ENCODE peak calls at places on chromosomes 2 and 18, in six cellular contexts. L, E, W, J, O and A are unnamed samples.

GRCh38 chr2:5464657-5465056 is 227.5 kb upstream of the SOX11 start:
- DNase-seq in L (peak; percentile 16), E (no peak), W (no peak), J (no peak), O (no peak), A (no peak)

GRCh38 chr2:25076749-25077148 is 34.9 kb downstream of the EFR3B start:
- DNase-seq in L (no peak), E (no peak), W (no peak), J (no peak), O (peak; percentile 25), A (no peak)

GRCh38 chr18:8835556-8835955 is 130.2 kb downstream of the MTCL1 start:
- DNase-seq in L (peak; percentile 66), E (peak; percentile 43), W (no peak), J (no peak), O (peak; percentile 96), A (peak; percentile 61)

GRCh38 chr18:66749030-66749429 is 145.1 kb upstream of the CDH19 start:
- DNase-seq in L (peak; percentile 29), E (peak; percentile 6), W (no peak), J (no peak), O (no peak), A (peak; percentile 53)

GRCh38 chr2:43217228-43218220 is 8.9 kb downstream of the ZFP36L2 start:
- DNase-seq in L (peak; percentile 47), E (peak; percentile 35), W (no peak), J (no peak), O (no peak), A (no peak)

GRCh38 chr2:158232476-158232875 is 130.8 kb downstream of the UPP2 start:
- DNase-seq in L (peak; percentile 23), E (no peak), W (no peak), J (no peak), O (no peak), A (no peak)

GRCh38 chr2:12300927-12301326 is 415.8 kb upstream of the TRIB2 start:
- DNase-seq in L (peak; percentile 38), E (no peak), W (no peak), J (no peak), O (no peak), A (no peak)

GRCh38 chr2:46179037-46179621 is 118.1 kb upstream of the EPAS1 start:
- DNase-seq in L (peak; percentile 96), E (peak; percentile 93), W (peak; percentile 82), J (peak; percentile 40), O (peak; percentile 97), A (peak; percentile 99)

GRCh38 chr2:46281939-46282338 is 15.3 kb upstream of the EPAS1 start:
- DNase-seq in L (no peak), E (no peak), W (no peak), J (no peak), O (no peak), A (no peak)

GRCh38 chr2:74602553-74603281 is 45.4 kb downstream of the M1AP start:
- DNase-seq in L (peak; percentile 85), E (peak; percentile 32), W (no peak), J (no peak), O (peak; percentile 77), A (peak; percentile 48)

GRCh38 chr2:27088644-27089043 is 2.1 kb downstream of the KHK start:
- DNase-seq in L (no peak), E (no peak), W (no peak), J (no peak), O (no peak), A (no peak)

GRCh38 chr18:58997811-58998337 is 133.2 kb downstream of the ZNF532 start:
- DNase-seq in L (peak; percentile 97), E (peak; percentile 91), W (peak; percentile 75), J (peak; percentile 55), O (peak; percentile 99), A (peak; percentile 96)

GRCh38 chr2:74694281-74694680 is 40.2 kb downstream of the SEMA4F start:
- DNase-seq in L (no peak), E (no peak), W (no peak), J (no peak), O (no peak), A (no peak)

GRCh38 chr2:1582891-1583341 is 161.4 kb downstream of the PXDN start:
- DNase-seq in L (no peak), E (no peak), W (no peak), J (no peak), O (no peak), A (no peak)

GRCh38 chr2:235639387-235639786 is 145.5 kb downstream of the AGAP1 start:
- DNase-seq in L (peak; percentile 83), E (peak; percentile 81), W (peak; percentile 78), J (peak; percentile 75), O (peak; percentile 95), A (peak; percentile 93)

GRCh38 chr2:74426181-74426758 is 4.7 kb downstream of the WDR54 start:
- DNase-seq in L (no peak), E (no peak), W (no peak), J (no peak), O (no peak), A (no peak)

GRCh38 chr2:26838121-26838906 is 9.6 kb upstream of the DPYSL5 start:
- DNase-seq in L (peak; percentile 36), E (peak; percentile 47), W (no peak), J (no peak), O (peak; percentile 17), A (peak; percentile 59)

GRCh38 chr2:239171643-239172042 is 229.2 kb downstream of the HDAC4 start:
- DNase-seq in L (no peak), E (no peak), W (no peak), J (no peak), O (no peak), A (no peak)

GRCh38 chr2:207734636-207735512 is 23.4 kb downstream of the CCNYL1 start:
- DNase-seq in L (no peak), E (no peak), W (no peak), J (no peak), O (no peak), A (no peak)

GRCh38 chr2:19900536-19901200 is 1.1 kb downstream of the TTC32 start:
- DNase-seq in L (peak; percentile 27), E (peak; percentile 41), W (no peak), J (no peak), O (peak; percentile 23), A (peak; percentile 35)

GRCh38 chr18:11104307-11104706 is 45.1 kb downstream of the PIEZO2 start:
- DNase-seq in L (no peak), E (no peak), W (no peak), J (no peak), O (no peak), A (no peak)

GRCh38 chr18:52484977-52485376 is 145.0 kb downstream of the DCC start:
- DNase-seq in L (no peak), E (no peak), W (no peak), J (no peak), O (no peak), A (no peak)
- TF ChIP-seq CTCF in L (no peak), E (no peak), W (no peak), J (no peak), O (no peak), A (no peak)

GRCh38 chr2:108623616-108624015 is 89.3 kb downstream of the LIMS1 start:
- DNase-seq in L (peak; percentile 69), E (no peak), W (no peak), J (no peak), O (peak; percentile 45), A (no peak)

GRCh38 chr2:108620656-108621055 is 86.4 kb downstream of the LIMS1 start:
- DNase-seq in L (no peak), E (no peak), W (no peak), J (no peak), O (no peak), A (no peak)

GRCh38 chr2:108619916-108620620 is 85.8 kb downstream of the LIMS1 start:
- DNase-seq in L (no peak), E (no peak), W (no peak), J (peak; percentile 13), O (no peak), A (no peak)

GRCh38 chr2:108621087-108621559 is 86.9 kb downstream of the LIMS1 start:
- DNase-seq in L (peak; percentile 76), E (peak; percentile 46), W (no peak), J (peak; percentile 56), O (no peak), A (no peak)

GRCh38 chr2:108621689-108622681 is 87.7 kb downstream of the LIMS1 start:
- DNase-seq in L (no peak), E (no peak), W (no peak), J (peak; percentile 8), O (no peak), A (no peak)
- H3K4me3 ChIP-seq in L (no peak overlapping the region), E (no peak overlapping the region), W (no peak overlapping the region), J (no peak overlapping the region), O (no peak overlapping the region), A (no peak overlapping the region)

DNA sequence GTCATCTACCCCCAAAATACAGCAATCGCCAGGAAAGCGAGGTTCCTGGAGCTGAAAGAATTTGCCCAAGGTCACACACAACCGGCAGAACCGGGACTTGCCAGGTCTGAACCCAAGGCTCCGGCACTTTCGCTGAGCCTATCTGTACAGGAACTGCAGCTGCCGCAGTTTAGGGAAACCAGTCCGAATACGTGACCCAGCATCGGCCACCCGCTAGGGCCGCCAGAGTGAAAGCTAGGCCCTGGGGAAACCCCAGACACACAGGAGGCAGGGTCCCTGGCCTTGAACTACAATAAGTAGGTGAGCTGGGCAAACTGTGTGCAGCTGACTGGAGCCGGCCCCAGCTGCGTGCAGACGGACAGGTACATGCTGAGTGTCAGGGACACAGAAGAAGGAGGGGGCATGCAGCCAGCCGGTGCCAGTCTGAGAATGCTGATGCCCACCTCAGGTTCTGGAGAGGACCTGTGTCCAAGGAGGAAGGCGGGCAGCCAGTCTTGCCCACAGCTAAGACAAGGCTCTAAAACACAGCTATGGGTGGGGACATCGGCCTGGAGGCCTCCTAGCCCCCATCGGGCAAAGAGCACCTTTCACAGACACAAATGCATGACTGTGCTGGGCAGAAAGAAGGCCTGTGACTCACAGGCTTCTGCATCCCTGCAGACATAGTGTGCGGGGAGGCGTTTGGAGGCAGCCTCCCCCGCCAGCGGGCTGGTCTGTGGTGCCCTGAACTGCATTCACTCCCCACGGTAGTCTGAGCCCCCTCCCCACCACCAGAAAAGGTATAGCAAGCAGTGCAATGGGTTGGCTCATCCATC is 107.5 kb upstream of the ID2 start:
- DNase-seq in L (peak; percentile 64), E (no peak), W (no peak), J (no peak), O (no peak), A (no peak)
- TF ChIP-seq CTCF in L (no peak), E (no peak), W (no peak), J (no peak), O (no peak), A (no peak)

GRCh38 chr2:179265082-179265575 is 497 bp upstream of the SESTD1 start:
- DNase-seq in L (peak; percentile 47), E (no peak), W (no peak), J (no peak), O (peak; percentile 80), A (peak; percentile 72)
- H3K4me3 ChIP-seq in L (peak overlapping the region; percentile 39), E (peak overlapping the region; percentile 82), W (peak overlapping the region; percentile 71), J (peak overlapping the region; percentile 55), O (peak overlapping the region; percentile 81), A (peak overlapping the region; percentile 81)

GRCh38 chr2:101518470-101519172 is 43.7 kb upstream of the RFX8 start:
- DNase-seq in L (peak; percentile 57), E (peak; percentile 61), W (peak; percentile 63), J (no peak), O (peak; percentile 41), A (peak; percentile 70)
- TF ChIP-seq CTCF in L (peak; percentile 36), E (peak; percentile 58), W (peak; percentile 58), J (no peak), O (peak; percentile 51), A (peak; percentile 55)